ENCODE peak calls at places on chromosomes 13 and 19, in four cellular contexts. C is esophagus squamous epithelium; X is CD4-positive, alpha-beta T cell; Y is kidney. Q is an unnamed sample.
A peak's percentile ranks its signal among the peaks of the same experiment; 100 is the strongest.

GRCh38 chr19:9128171-9128570 is 1.4 kb upstream of the OR7G3 start:
- DNase-seq in C (no peak), X (no peak), Y (no peak), Q (no peak)

GRCh38 chr13:113977976-113978375 is 4.1 kb upstream of the C13orf46 start:
- DNase-seq in C (no peak), X (no peak), Y (peak; percentile 39), Q (no peak)

GRCh38 chr19:51552996-51553725 is 17.9 kb upstream of the ZNF175 start:
- DNase-seq in C (no peak), X (no peak), Y (peak; percentile 80), Q (peak; percentile 23)

GRCh38 chr19:14450876-14451275 is 17.8 kb downstream of the PKN1 start:
- DNase-seq in C (no peak), X (no peak), Y (no peak), Q (no peak)

GRCh38 chr19:970695-971094 is 13.4 kb upstream of the WDR18 start:
- DNase-seq in C (no peak), X (no peak), Y (no peak), Q (no peak)

GRCh38 chr13:73943137-73943964 is 190.9 kb downstream of the KLF12 start:
- DNase-seq in C (no peak), X (no peak), Y (no peak), Q (no peak)

GRCh38 chr13:89925107-89925506 is 1422.4 kb upstream of the MIR17HG start:
- DNase-seq in C (no peak), X (no peak), Y (no peak), Q (no peak)

GRCh38 chr13:21318891-21319532 is 140.1 kb downstream of the ZDHHC20 start:
- DNase-seq in C (no peak), X (no peak), Y (no peak), Q (no peak)

GRCh38 chr19:1774999-1775772 is 21.9 kb downstream of the ONECUT3 start:
- DNase-seq in C (no peak), X (no peak), Y (no peak), Q (no peak)

GRCh38 chr19:27974082-27974513 is 1238.9 kb downstream of the UQCRFS1 start:
- DNase-seq in C (no peak), X (no peak), Y (no peak), Q (no peak)

GRCh38 chr19:38144667-38145066 is 79.4 kb downstream of the DPF1 start:
- DNase-seq in C (no peak), X (no peak), Y (no peak), Q (no peak)

GRCh38 chr19:38148337-38148736 is 75.7 kb downstream of the DPF1 start:
- DNase-seq in C (no peak), X (no peak), Y (no peak), Q (no peak)

GRCh38 chr19:38142176-38143035 is 81.6 kb downstream of the DPF1 start:
- DNase-seq in C (no peak), X (no peak), Y (no peak), Q (no peak)

GRCh38 chr19:38143847-38144246 is 80.2 kb downstream of the DPF1 start:
- DNase-seq in C (no peak), X (no peak), Y (no peak), Q (no peak)

GRCh38 chr19:38145627-38146026 is 78.4 kb downstream of the DPF1 start:
- DNase-seq in C (no peak), X (no peak), Y (no peak), Q (no peak)
- H3K27ac ChIP-seq in C (peak overlapping the region; percentile 57), X (no peak overlapping the region), Y (no peak overlapping the region), Q (no peak overlapping the region)

GRCh38 chr13:44652223-44652622 is 76.1 kb upstream of the TSC22D1 start:
- DNase-seq in C (no peak), X (no peak), Y (no peak), Q (no peak)

GRCh38 chr13:44649834-44650233 is 73.7 kb upstream of the TSC22D1 start:
- DNase-seq in C (no peak), X (no peak), Y (no peak), Q (no peak)

GRCh38 chr13:44653261-44653660 is 77.1 kb upstream of the TSC22D1 start:
- DNase-seq in C (no peak), X (no peak), Y (no peak), Q (no peak)

GRCh38 chr13:44651724-44652123 is 75.6 kb upstream of the TSC22D1 start:
- DNase-seq in C (no peak), X (no peak), Y (no peak), Q (no peak)

DNA sequence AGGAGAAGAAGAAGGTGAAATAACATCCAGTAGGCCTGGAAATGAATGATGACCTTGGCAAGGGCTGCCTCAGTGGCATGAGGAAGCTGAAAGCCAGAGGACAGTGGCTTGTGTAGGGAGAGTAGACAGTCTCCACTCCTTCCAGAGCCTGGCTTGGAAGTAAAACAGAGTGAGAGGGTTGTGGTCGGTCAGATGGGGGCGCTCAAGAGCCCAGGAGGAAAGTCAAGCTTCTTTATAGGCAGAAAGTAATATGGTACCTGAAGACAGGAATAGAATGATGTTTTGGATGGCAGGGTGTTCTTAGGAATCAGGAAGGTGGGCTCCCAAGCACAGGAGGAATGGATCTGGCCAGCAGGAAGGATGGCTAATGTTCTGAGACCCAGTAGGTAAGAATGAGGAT is 75.1 kb upstream of the TSC22D1 start:
- DNase-seq in C (no peak), X (no peak), Y (no peak), Q (no peak)
- TF ChIP-seq CTCF in C (no peak), X (no peak), Y (no peak), Q (no peak)

GRCh38 chr13:28730762-28731161 is 12.0 kb upstream of the SLC46A3 start:
- DNase-seq in C (no peak), X (no peak), Y (no peak), Q (no peak)
- H3K27ac ChIP-seq in C (no peak overlapping the region), X (no peak overlapping the region), Y (no peak overlapping the region), Q (no peak overlapping the region)

GRCh38 chr13:109155301-109155761 is 525.9 kb downstream of the MYO16 start:
- DNase-seq in C (no peak), X (no peak), Y (no peak), Q (no peak)
- TF ChIP-seq CTCF in C (no peak), X (no peak), Y (no peak), Q (no peak)

GRCh38 chr13:93066187-93066586 is 160.4 kb upstream of the GPC6 start:
- DNase-seq in C (no peak), X (no peak), Y (no peak), Q (peak; percentile 45)
- H3K27ac ChIP-seq in C (no peak overlapping the region), X (no peak overlapping the region), Y (no peak overlapping the region), Q (peak overlapping the region; percentile 77)